ENCODE peak calls at places on chromosome X, in six cellular contexts. J is body of pancreas; T is effector memory CD4-positive, alpha-beta T cell; Z is CD8-positive, alpha-beta memory T cell; S is neural progenitor cell; B is GM23338. Y is an unnamed sample.

GRCh38 chrX:107629533-107629909 is 1.2 kb downstream of the PRPS1 start:
- DNase-seq in B (peak; percentile 13), Z (no peak), T (no peak), J (no peak), S (peak; percentile 56), Y (peak; percentile 7)

GRCh38 chrX:143139681-143140080 is 114.0 kb downstream of the SPANXN4 start:
- DNase-seq in T (no peak), S (no peak), Z (no peak), J (no peak), B (no peak), Y (no peak)

GRCh38 chrX:24487576-24487975 is 22.5 kb downstream of the PDK3 start:
- DNase-seq in B (no peak), T (no peak), Z (no peak), J (no peak), S (no peak), Y (no peak)

GRCh38 chrX:20477836-20478532 is 211.3 kb upstream of the RPS6KA3 start:
- DNase-seq in T (no peak), Z (no peak), J (no peak), S (no peak), B (no peak), Y (no peak)

GRCh38 chrX:20221902-20222301 is 44.8 kb downstream of the RPS6KA3 start:
- DNase-seq in S (no peak), J (peak; percentile 16), B (no peak), Z (no peak), T (no peak), Y (peak; percentile 33)

GRCh38 chrX:2708601-2709200 is 17.6 kb downstream of the CD99 start:
- DNase-seq in T (no peak), J (no peak), Z (no peak), B (no peak), S (no peak), Y (no peak)

GRCh38 chrX:69951756-69952155 is 98.0 kb downstream of the AWAT2 start:
- DNase-seq in Z (no peak), B (peak; percentile 16), S (no peak), J (no peak), T (no peak), Y (no peak)

GRCh38 chrX:155094468-155095061 is 23.3 kb downstream of the BRCC3 start:
- DNase-seq in T (no peak), Z (peak; percentile 50), S (peak; percentile 45), J (no peak), B (peak; percentile 36), Y (no peak)

GRCh38 chrX:110059410-110059809 is 56.5 kb downstream of the TMEM164 start:
- DNase-seq in T (no peak), J (no peak), S (no peak), B (no peak), Z (no peak), Y (no peak)

GRCh38 chrX:134369576-134369975 is 90.4 kb upstream of the HPRT1 start:
- DNase-seq in T (no peak), S (no peak), J (no peak), Z (no peak), B (no peak), Y (no peak)

GRCh38 chrX:45714864-45715263 is 514.2 kb upstream of the DIPK2B start:
- DNase-seq in J (no peak), T (no peak), S (no peak), B (no peak), Z (no peak), Y (no peak)

GRCh38 chrX:144075432-144075831 is 191.6 kb downstream of the UBE2NL start:
- DNase-seq in Z (no peak), S (no peak), B (no peak), J (no peak), T (no peak), Y (no peak)

GRCh38 chrX:96433409-96434122 is 251.1 kb upstream of the DIAPH2 start:
- DNase-seq in J (no peak), T (no peak), Z (no peak), B (no peak), S (no peak), Y (no peak)

GRCh38 chrX:149039057-149039456 is 466.0 kb downstream of the IDS start:
- DNase-seq in J (no peak), Z (no peak), S (no peak), B (no peak), T (no peak), Y (no peak)

GRCh38 chrX:31483336-31483735 is 411.5 kb upstream of the FTHL17 start:
- DNase-seq in Z (no peak), S (no peak), B (no peak), J (no peak), T (no peak), Y (no peak)

GRCh38 chrX:132986556-132986955 is 28.1 kb upstream of the HS6ST2 start:
- DNase-seq in Z (no peak), J (no peak), T (no peak), B (no peak), S (no peak), Y (no peak)

GRCh38 chrX:148647666-148648065 is 147.2 kb downstream of the AFF2 start:
- DNase-seq in T (no peak), Z (no peak), J (no peak), B (no peak), S (no peak), Y (no peak)

GRCh38 chrX:31139966-31140365 is 68.1 kb upstream of the FTHL17 start:
- DNase-seq in Z (no peak), B (no peak), S (no peak), J (no peak), T (no peak), Y (no peak)

GRCh38 chrX:85573801-85574200 is 194.3 kb upstream of the POF1B start:
- DNase-seq in T (no peak), S (no peak), B (no peak), J (no peak), Z (no peak), Y (no peak)

GRCh38 chrX:3191186-3191585 is 149.9 kb downstream of the ARSF start:
- DNase-seq in J (no peak), B (no peak), S (no peak), Z (no peak), T (no peak), Y (no peak)

GRCh38 chrX:38375888-38376287 is 23.5 kb downstream of the OTC start:
- DNase-seq in J (no peak), T (no peak), B (peak; percentile 60), S (peak; percentile 7), Z (no peak), Y (no peak)

GRCh38 chrX:36868592-36868991 is 139.6 kb upstream of the FAM47C start:
- DNase-seq in T (no peak), J (no peak), B (no peak), S (no peak), Z (no peak), Y (no peak)

GRCh38 chrX:119614776-119615175 is 8.6 kb upstream of the NKRF start:
- DNase-seq in T (no peak), Z (no peak), J (no peak), B (no peak), S (no peak), Y (no peak)

GRCh38 chrX:120213438-120214265 is 37.0 kb upstream of the ZBTB33 start:
- DNase-seq in S (peak; percentile 69), B (peak; percentile 76), J (peak; percentile 54), Z (peak; percentile 58), T (peak; percentile 24), Y (peak; percentile 15)

GRCh38 chrX:110146521-110146920 is 143.6 kb downstream of the TMEM164 start:
- DNase-seq in S (peak; percentile 64), T (peak; percentile 6), B (peak; percentile 65), J (peak; percentile 20), Z (no peak), Y (peak; percentile 8)

GRCh38 chrX:133670394-133670793 is 255.1 kb upstream of the GPC4 start:
- DNase-seq in J (no peak), S (peak; percentile 35), Z (no peak), T (no peak), B (peak; percentile 59), Y (peak; percentile 24)

GRCh38 chrX:30217465-30217864 is 2.1 kb downstream of the MAGEB2 start:
- DNase-seq in Z (no peak), S (no peak), J (no peak), B (no peak), T (no peak), Y (no peak)

GRCh38 chrX:91414710-91415109 is 19.9 kb upstream of the PABPC5 start:
- DNase-seq in S (peak; percentile 39), Z (no peak), T (no peak), B (peak; percentile 45), J (no peak), Y (no peak)
- H3K4me3 ChIP-seq in S (no peak overlapping the region), Z (no peak overlapping the region), T (no peak overlapping the region), B (no peak overlapping the region), J (no peak overlapping the region), Y (no peak overlapping the region)

GRCh38 chrX:68696267-68696666 is 48.8 kb downstream of the STARD8 start:
- DNase-seq in S (no peak), T (no peak), Z (no peak), B (no peak), J (no peak), Y (no peak)
- H3K4me3 ChIP-seq in S (no peak overlapping the region), T (no peak overlapping the region), Z (no peak overlapping the region), B (no peak overlapping the region), J (no peak overlapping the region), Y (no peak overlapping the region)

DNA sequence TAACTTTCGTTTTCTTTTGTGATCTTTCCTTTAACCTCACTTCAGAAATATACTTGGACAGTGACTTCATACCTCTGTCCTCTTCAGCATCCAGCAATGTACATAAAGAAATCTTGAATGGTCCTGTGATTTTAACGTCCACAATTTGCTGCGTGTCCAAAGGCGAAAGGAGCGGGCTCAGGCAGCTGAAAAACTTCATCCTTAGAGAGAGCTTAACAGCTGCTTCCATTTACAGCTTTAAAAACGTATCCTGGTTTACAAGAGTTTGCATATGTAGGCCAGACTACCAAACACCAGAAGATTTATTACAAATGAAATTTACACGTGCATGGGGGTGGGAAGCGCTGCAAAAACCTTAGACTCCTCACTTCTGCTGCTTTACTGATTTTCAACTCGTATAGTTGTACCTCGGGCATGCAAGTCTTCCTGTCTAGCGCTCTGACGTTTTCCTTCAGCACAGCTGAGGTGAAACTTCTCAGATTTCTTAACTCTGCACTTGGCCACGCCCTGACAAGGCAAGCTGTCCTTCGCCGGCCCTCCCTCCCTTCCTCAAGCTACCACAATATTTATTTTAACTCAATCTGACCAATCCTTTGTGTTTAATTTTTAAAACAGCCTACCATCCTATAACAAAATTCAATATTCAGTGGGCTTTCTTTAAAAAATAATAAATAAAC is 406.4 kb downstream of the FAM47A start:
- DNase-seq in Z (no peak), B (peak; percentile 62), S (peak; percentile 72), J (peak; percentile 22), T (no peak), Y (peak; percentile 4)
- H3K4me3 ChIP-seq in Z (no peak overlapping the region), B (peak overlapping the region; percentile 69), S (peak overlapping the region; percentile 63), J (peak overlapping the region; percentile 10), T (no peak overlapping the region), Y (peak overlapping the region; percentile 19)

DNA sequence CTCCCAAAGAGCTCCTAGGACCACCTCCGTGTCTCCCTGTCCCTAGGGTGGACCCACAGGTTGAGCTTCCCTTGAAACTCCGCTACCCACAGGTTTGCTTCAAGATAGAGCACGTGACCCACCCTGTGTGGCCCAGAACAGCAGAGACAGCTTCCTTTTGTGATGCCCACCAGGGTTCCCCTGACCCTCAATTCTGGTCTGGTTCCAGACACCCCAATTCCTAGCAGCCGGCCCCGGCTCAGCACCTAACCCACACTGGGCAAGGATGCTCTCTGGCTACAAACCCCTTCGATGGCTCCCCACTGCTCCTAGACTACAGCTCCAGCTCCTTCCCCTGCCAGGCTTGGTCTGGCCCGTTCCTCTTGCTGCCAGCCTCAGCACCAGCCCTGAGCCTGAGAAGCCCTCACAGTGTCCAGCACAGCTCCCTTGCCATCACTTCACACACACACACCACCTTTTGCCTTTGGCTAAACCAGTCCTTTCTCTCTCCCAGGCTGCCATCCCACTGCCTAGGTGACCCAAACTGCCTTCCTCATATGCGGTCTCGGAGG is 6.3 kb downstream of the PNCK start:
- DNase-seq in T (no peak), Z (no peak), J (no peak), S (no peak), B (no peak), Y (no peak)
- H3K4me3 ChIP-seq in T (no peak overlapping the region), Z (no peak overlapping the region), J (no peak overlapping the region), S (peak overlapping the region; percentile 26), B (no peak overlapping the region), Y (no peak overlapping the region)